ENCODE peak calls at places on chromosome 7, in eight cellular contexts. A is HCT116, W is stomach, V is suprapubic skin, B is sigmoid colon, N is upper lobe of left lung, S is GM23338, F is endothelial cell of umbilical vein. K is an unnamed sample. For H3K4me1, the result is how much of the 10 kb centered on the place peaks cover.

GRCh38 chr7:110317699-110318265 is 773.1 kb upstream of the LRRN3 start:
- DNase-seq in A (peak), W (no peak), V (no peak), B (no peak), N (no peak), S (peak), F (peak), K (no peak)

GRCh38 chr7:34057956-34058355 is 152.6 kb downstream of the BMPER start:
- DNase-seq in A (no peak), W (no peak), V (no peak), B (no peak), N (no peak), S (no peak), F (no peak), K (no peak)

GRCh38 chr7:117665393-117665792 is 185.6 kb downstream of the CFTR start:
- DNase-seq in A (no peak), W (no peak), V (no peak), B (no peak), N (no peak), S (no peak), F (no peak), K (no peak)

GRCh38 chr7:41051062-41051461 is 651.8 kb downstream of the INHBA start:
- DNase-seq in A (no peak), W (no peak), V (no peak), B (no peak), N (no peak), S (no peak), F (no peak), K (no peak)

GRCh38 chr7:78197447-78197846 is 398.9 kb downstream of the PHTF2 start:
- DNase-seq in A (no peak), W (no peak), V (no peak), B (no peak), N (no peak), S (no peak), F (peak), K (no peak)

GRCh38 chr7:38373155-38373554 is 99.7 kb upstream of the TARP start:
- DNase-seq in A (no peak), W (no peak), V (no peak), B (no peak), N (no peak), S (no peak), F (no peak), K (no peak)

GRCh38 chr7:7122701-7123281 is 59.6 kb upstream of the C1GALT1 start:
- DNase-seq in A (no peak), W (no peak), V (no peak), B (no peak), N (no peak), S (no peak), F (no peak), K (no peak)

GRCh38 chr7:1812693-1813393 is 142.8 kb downstream of the ELFN1 start:
- DNase-seq in A (no peak), W (no peak), V (no peak), B (no peak), N (no peak), S (no peak), F (no peak), K (no peak)

GRCh38 chr7:153158204-153158603 is 398.7 kb downstream of the ACTR3B start:
- DNase-seq in A (no peak), W (no peak), V (no peak), B (no peak), N (no peak), S (no peak), F (no peak), K (no peak)

GRCh38 chr7:23333671-23334246 is 34.6 kb downstream of the MALSU1 start:
- DNase-seq in A (no peak), W (no peak), V (no peak), B (no peak), N (no peak), S (no peak), F (peak), K (no peak)

GRCh38 chr7:12291870-12292269 is 80.8 kb downstream of the TMEM106B start:
- DNase-seq in A (no peak), W (no peak), V (no peak), B (no peak), N (no peak), S (no peak), F (peak), K (no peak)

GRCh38 chr7:70615066-70615465 is 516.9 kb upstream of the GALNT17 start:
- DNase-seq in A (no peak), W (no peak), V (no peak), B (no peak), N (no peak), S (no peak), F (no peak), K (no peak)

GRCh38 chr7:86644282-86645173 is 819 bp downstream of the GRM3 start:
- DNase-seq in A (no peak), W (no peak), V (no peak), B (peak), N (peak), S (peak), F (no peak), K (no peak)

GRCh38 chr7:38292442-38292841 is 19.0 kb upstream of the TARP start:
- DNase-seq in A (no peak), W (no peak), V (no peak), B (no peak), N (no peak), S (no peak), F (no peak), K (no peak)

GRCh38 chr7:21942955-21943354 is 2.7 kb downstream of the CDCA7L start:
- DNase-seq in A (no peak), W (no peak), V (no peak), B (no peak), N (no peak), S (no peak), F (no peak), K (no peak)
- TF ChIP-seq POLR2AphosphoS5 in A (no peak), W (no peak), V (no peak), B (no peak), N (no peak), S (no peak), F (no peak), K (no peak)

GRCh38 chr7:106619213-106619612 is 41.7 kb downstream of the CCDC71L start:
- DNase-seq in A (no peak), W (no peak), V (no peak), B (no peak), N (no peak), S (no peak), F (no peak), K (no peak)
- H3K4me1 ChIP-seq in A (under half), W (under half), V (under half), B (under half), N (under half), S (under half), F (under half), K (under half)

GRCh38 chr7:102097601-102098161 is 189.0 kb upstream of the SH2B2 start:
- DNase-seq in A (peak), W (no peak), V (peak), B (no peak), N (no peak), S (no peak), F (no peak), K (peak)

GRCh38 chr7:102094311-102094710 is 192.4 kb upstream of the SH2B2 start:
- DNase-seq in A (no peak), W (no peak), V (no peak), B (no peak), N (no peak), S (no peak), F (no peak), K (no peak)

GRCh38 chr7:102096706-102097427 is 189.8 kb upstream of the SH2B2 start:
- DNase-seq in A (no peak), W (no peak), V (peak), B (no peak), N (no peak), S (no peak), F (no peak), K (peak)

GRCh38 chr7:102095933-102096332 is 190.7 kb upstream of the SH2B2 start:
- DNase-seq in A (no peak), W (no peak), V (peak), B (no peak), N (peak), S (no peak), F (no peak), K (no peak)

GRCh38 chr7:102093599-102094001 is 193.1 kb upstream of the SH2B2 start:
- DNase-seq in A (no peak), W (no peak), V (peak), B (no peak), N (no peak), S (no peak), F (no peak), K (peak)
- TF ChIP-seq POLR2AphosphoS5 in A (no peak), W (no peak), V (no peak), B (no peak), N (no peak), S (no peak), F (no peak), K (no peak)

DNA sequence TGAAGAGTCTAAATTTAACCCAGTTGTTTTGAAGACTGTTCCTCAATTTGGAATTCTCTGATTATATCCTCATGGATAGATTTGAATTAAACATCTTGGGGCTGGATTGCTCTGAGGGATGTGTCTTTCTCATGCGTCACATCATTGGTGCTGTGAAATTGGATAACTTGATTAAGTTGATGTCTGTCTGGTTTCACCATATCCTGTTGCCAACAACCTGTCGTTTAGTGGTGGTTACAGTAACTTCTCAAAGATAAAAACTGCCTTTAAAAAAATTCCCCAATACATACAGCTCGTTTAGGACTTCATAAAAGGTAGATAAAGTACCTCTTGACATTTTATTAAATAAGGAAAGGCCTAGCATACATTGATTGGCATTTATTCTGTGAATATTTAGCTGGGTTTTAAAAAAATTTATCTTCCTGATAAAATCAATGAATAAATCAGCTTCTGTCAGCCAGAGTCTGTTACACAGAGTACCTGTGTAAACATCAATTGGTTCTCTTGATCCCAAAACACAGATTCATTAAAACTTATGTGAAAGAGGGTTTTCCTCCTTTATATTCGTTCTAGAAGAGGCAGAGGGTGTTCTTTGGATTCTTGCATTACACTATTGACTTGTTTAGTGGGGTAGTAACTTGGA is 10.5 kb downstream of the CRCP start:
- DNase-seq in A (no peak), W (no peak), V (no peak), B (no peak), N (no peak), S (no peak), F (no peak), K (no peak)
- H3K4me1 ChIP-seq in A (under half), W (half or more), V (under half), B (under half), N (under half), S (under half), F (under half), K (under half)

GRCh38 chr7:116511552-116512523 is 12.3 kb downstream of the CAV2 start:
- DNase-seq in A (peak), W (no peak), V (no peak), B (no peak), N (no peak), S (no peak), F (peak), K (no peak)
- TF ChIP-seq POLR2AphosphoS5 in A (peak), W (no peak), V (no peak), B (no peak), N (no peak), S (no peak), F (peak), K (no peak)

DNA sequence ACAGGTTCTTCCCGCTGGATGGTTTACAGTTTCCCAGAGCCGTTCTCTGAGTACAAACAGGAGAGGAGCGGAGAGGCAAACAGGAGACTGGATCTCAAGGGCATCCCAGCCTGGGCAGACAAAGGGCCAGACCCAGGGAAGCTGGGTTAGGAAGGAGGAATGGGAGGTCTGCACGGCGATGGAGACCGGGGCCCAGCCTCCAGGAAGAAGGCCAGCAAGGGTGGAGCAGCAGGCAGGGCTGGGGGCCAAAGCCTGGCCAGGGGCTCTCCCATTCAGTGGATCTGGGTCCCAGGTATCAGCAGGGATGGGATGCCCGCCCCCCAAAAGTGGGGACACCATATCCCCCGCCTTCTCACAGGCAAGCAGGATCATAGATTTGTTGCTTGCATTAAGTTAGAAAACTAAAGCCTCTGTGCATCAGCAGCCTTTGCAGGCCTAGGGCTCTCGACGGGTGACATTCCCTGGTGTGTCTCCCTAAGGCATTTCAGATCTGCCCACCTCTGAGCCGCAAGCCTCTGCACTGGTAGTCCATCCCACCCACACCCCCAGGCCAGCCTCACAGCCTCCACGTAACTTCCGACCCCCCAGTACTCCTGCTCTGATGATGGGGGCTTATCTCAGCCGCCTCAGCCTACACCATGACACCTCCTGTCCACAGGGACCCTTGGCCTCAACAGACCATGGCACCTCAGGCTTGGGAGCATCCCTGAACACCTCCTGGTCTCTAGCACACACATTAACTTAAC is 59.9 kb downstream of the TNS3 start:
- DNase-seq in A (no peak), W (no peak), V (no peak), B (no peak), N (no peak), S (no peak), F (no peak), K (no peak)
- H3K4me1 ChIP-seq in A (under half), W (under half), V (under half), B (under half), N (under half), S (under half), F (under half), K (under half)

GRCh38 chr7:47338031-47338430 is 243.9 kb downstream of the TNS3 start:
- DNase-seq in A (no peak), W (no peak), V (no peak), B (no peak), N (no peak), S (no peak), F (no peak), K (no peak)
- TF ChIP-seq POLR2AphosphoS5 in A (no peak), W (no peak), V (no peak), B (no peak), N (no peak), S (no peak), F (no peak), K (no peak)

DNA sequence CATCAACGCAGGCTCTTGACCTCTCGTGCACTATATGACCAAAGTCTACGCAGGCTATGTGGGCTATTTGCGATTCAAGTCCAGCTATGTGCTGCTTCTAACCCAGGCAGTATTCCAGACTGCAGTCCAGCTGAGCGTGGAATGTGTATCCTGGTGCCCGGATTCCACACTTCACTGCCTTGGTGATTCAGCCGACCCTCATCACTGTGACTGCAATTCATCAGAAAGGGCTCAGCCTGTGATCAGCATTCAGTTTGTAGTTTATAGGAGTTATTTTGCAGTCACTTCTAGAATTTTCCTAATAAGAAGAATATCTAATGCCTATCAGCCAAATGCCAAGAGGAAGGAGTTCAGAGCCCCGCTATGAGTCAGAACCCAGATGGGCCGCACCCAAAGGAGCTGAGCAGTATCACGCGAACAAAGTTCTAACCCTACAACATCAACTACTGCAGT is 119.8 kb upstream of the LANCL2 start:
- DNase-seq in A (no peak), W (no peak), V (no peak), B (no peak), N (no peak), S (no peak), F (no peak), K (no peak)
- H3K4me1 ChIP-seq in A (under half), W (under half), V (under half), B (under half), N (under half), S (under half), F (under half), K (under half)

DNA sequence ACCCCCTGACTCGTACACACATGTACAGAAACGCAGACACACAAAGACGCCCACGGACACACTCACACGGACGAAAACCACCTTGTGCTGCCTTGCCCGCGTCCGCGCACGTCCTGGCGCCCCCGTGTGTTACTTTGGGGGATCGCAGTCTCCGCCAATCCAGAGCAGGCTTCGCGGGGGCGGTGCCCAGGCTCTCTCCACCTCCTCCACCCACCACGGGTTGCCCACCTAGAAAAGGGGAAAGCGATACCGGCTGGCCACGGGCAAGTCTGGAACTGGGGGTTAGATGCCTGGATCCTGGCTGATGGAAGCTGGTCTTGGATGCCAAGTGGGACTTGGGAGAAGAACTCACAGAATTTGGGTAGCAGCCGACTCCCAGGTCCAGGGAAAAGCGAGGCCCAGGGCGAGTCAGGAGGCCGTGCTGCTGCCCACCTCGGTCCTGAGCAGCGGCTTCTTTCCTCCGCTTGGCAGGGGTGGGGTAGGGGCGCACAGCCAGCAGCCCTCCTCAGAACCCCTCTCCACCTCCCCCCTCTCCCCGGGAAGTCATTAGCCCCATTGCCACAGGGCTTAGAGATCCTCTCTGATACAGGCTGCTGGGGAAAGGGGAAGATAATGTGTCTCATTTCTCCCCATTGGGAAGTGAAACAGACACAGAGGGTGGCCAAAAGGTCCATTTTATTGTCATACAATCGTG is 4.6 kb upstream of the VGF start:
- DNase-seq in A (no peak), W (peak), V (peak), B (no peak), N (peak), S (peak), F (peak), K (peak)
- TF ChIP-seq POLR2AphosphoS5 in A (peak), W (no peak), V (no peak), B (no peak), N (no peak), S (no peak), F (no peak), K (no peak)

GRCh38 chr7:122686360-122686878 is 12.5 kb downstream of the RNF133 start:
- DNase-seq in A (no peak), W (no peak), V (no peak), B (no peak), N (no peak), S (peak), F (no peak), K (no peak)
- H3K4me1 ChIP-seq in A (under half), W (under half), V (under half), B (under half), N (under half), S (under half), F (under half), K (under half)